ENCODE peak calls at places on chromosomes 7 and 10, in five cellular contexts. One of them, this sample, is unnamed.

GRCh38 chr7:143216151-143216550 is 5.7 kb upstream of the TAS2R40 start:
- DNase-seq in fibroblast of the aortic adventitia: peak; percentile 50
- DNase-seq in body of pancreas: no peak
- DNase-seq in AG04450: no peak
- DNase-seq in A549: no peak
- DNase-seq in this sample: no peak

GRCh38 chr10:122062831-122063674 is 74.1 kb downstream of the TACC2 start:
- DNase-seq in fibroblast of the aortic adventitia: peak; percentile 89
- DNase-seq in body of pancreas: peak; percentile 91
- DNase-seq in A549: peak; percentile 95
- DNase-seq in AG04450: peak; percentile 45
- DNase-seq in this sample: peak; percentile 68

GRCh38 chr10:129868470-129869035 is 95.5 kb downstream of the EBF3 start:
- DNase-seq in AG04450: no peak
- DNase-seq in A549: no peak
- DNase-seq in body of pancreas: no peak
- DNase-seq in fibroblast of the aortic adventitia: no peak
- DNase-seq in this sample: no peak

GRCh38 chr7:16419859-16420258 is 1.5 kb downstream of the CRPPA start:
- DNase-seq in A549: no peak
- DNase-seq in fibroblast of the aortic adventitia: no peak
- DNase-seq in body of pancreas: no peak
- DNase-seq in AG04450: no peak
- DNase-seq in this sample: no peak

GRCh38 chr10:132735923-132736391 is 50.0 kb downstream of the NKX6-2 start:
- DNase-seq in body of pancreas: no peak
- DNase-seq in A549: no peak
- DNase-seq in AG04450: no peak
- DNase-seq in fibroblast of the aortic adventitia: no peak
- DNase-seq in this sample: no peak

GRCh38 chr10:24897326-24897926 is 55.0 kb downstream of the PRTFDC1 start:
- DNase-seq in A549: peak; percentile 40
- DNase-seq in AG04450: no peak
- DNase-seq in body of pancreas: no peak
- DNase-seq in fibroblast of the aortic adventitia: peak; percentile 90
- DNase-seq in this sample: no peak

GRCh38 chr10:23968296-23968695 is 240.6 kb upstream of the KIAA1217 start:
- DNase-seq in fibroblast of the aortic adventitia: no peak
- DNase-seq in A549: no peak
- DNase-seq in body of pancreas: no peak
- DNase-seq in AG04450: no peak
- DNase-seq in this sample: no peak

GRCh38 chr10:6530211-6530840 is 49.8 kb downstream of the PRKCQ start:
- DNase-seq in fibroblast of the aortic adventitia: no peak
- DNase-seq in A549: no peak
- DNase-seq in AG04450: no peak
- DNase-seq in body of pancreas: peak; percentile 20
- DNase-seq in this sample: no peak

GRCh38 chr10:119496282-119496681 is 46.2 kb downstream of the RGS10 start:
- DNase-seq in AG04450: no peak
- DNase-seq in fibroblast of the aortic adventitia: no peak
- DNase-seq in body of pancreas: no peak
- DNase-seq in A549: no peak
- DNase-seq in this sample: no peak

GRCh38 chr10:29273478-29273877 is 15.4 kb upstream of the LYZL1 start:
- DNase-seq in fibroblast of the aortic adventitia: no peak
- DNase-seq in AG04450: no peak
- DNase-seq in body of pancreas: no peak
- DNase-seq in A549: no peak
- DNase-seq in this sample: no peak

GRCh38 chr10:80493482-80494021 is 39.4 kb downstream of the TSPAN14 start:
- DNase-seq in AG04450: no peak
- DNase-seq in A549: no peak
- DNase-seq in fibroblast of the aortic adventitia: peak; percentile 94
- DNase-seq in body of pancreas: no peak
- DNase-seq in this sample: peak; percentile 29

GRCh38 chr10:21502371-21502765 is 23.1 kb downstream of the SKIDA1 start:
- DNase-seq in AG04450: no peak
- DNase-seq in fibroblast of the aortic adventitia: no peak
- DNase-seq in A549: no peak
- DNase-seq in body of pancreas: no peak
- DNase-seq in this sample: no peak

GRCh38 chr10:21500578-21500910 is 24.9 kb downstream of the SKIDA1 start:
- DNase-seq in body of pancreas: no peak
- DNase-seq in fibroblast of the aortic adventitia: no peak
- DNase-seq in AG04450: no peak
- DNase-seq in A549: no peak
- DNase-seq in this sample: no peak

GRCh38 chr10:21501109-21501508 is 24.4 kb downstream of the SKIDA1 start:
- DNase-seq in fibroblast of the aortic adventitia: no peak
- DNase-seq in body of pancreas: no peak
- DNase-seq in AG04450: no peak
- DNase-seq in A549: no peak
- DNase-seq in this sample: no peak

GRCh38 chr10:21503580-21503979 is 21.9 kb downstream of the SKIDA1 start:
- DNase-seq in fibroblast of the aortic adventitia: no peak
- DNase-seq in body of pancreas: no peak
- DNase-seq in AG04450: no peak
- DNase-seq in A549: no peak
- DNase-seq in this sample: no peak

GRCh38 chr10:21501731-21502370 is 23.6 kb downstream of the SKIDA1 start:
- DNase-seq in AG04450: no peak
- DNase-seq in A549: no peak
- DNase-seq in body of pancreas: no peak
- DNase-seq in fibroblast of the aortic adventitia: no peak
- DNase-seq in this sample: no peak
- TF ChIP-seq CTCF in AG04450: no peak
- TF ChIP-seq CTCF in A549: no peak
- TF ChIP-seq CTCF in body of pancreas: no peak
- TF ChIP-seq CTCF in fibroblast of the aortic adventitia: no peak
- TF ChIP-seq CTCF in this sample: no peak

GRCh38 chr7:158772916-158773315 is 56.4 kb downstream of the ESYT2 start:
- DNase-seq in body of pancreas: no peak
- DNase-seq in AG04450: no peak
- DNase-seq in A549: no peak
- DNase-seq in fibroblast of the aortic adventitia: no peak
- DNase-seq in this sample: no peak
- TF ChIP-seq CTCF in body of pancreas: no peak
- TF ChIP-seq CTCF in AG04450: no peak
- TF ChIP-seq CTCF in A549: no peak
- TF ChIP-seq CTCF in fibroblast of the aortic adventitia: no peak
- TF ChIP-seq CTCF in this sample: no peak

GRCh38 chr10:126598009-126598408 is 72.5 kb downstream of the C10orf90 start:
- DNase-seq in A549: peak; percentile 63
- DNase-seq in body of pancreas: peak; percentile 91
- DNase-seq in fibroblast of the aortic adventitia: peak; percentile 47
- DNase-seq in AG04450: no peak
- DNase-seq in this sample: no peak
- TF ChIP-seq CTCF in A549: peak; percentile 48
- TF ChIP-seq CTCF in body of pancreas: peak; percentile 47
- TF ChIP-seq CTCF in fibroblast of the aortic adventitia: peak; percentile 64
- TF ChIP-seq CTCF in AG04450: peak; percentile 66
- TF ChIP-seq CTCF in this sample: peak; percentile 51

GRCh38 chr7:127588019-127588696 is at the start of gene ARF5:
- DNase-seq in AG04450: peak; percentile 33
- DNase-seq in fibroblast of the aortic adventitia: peak; percentile 73
- DNase-seq in A549: peak; percentile 82
- DNase-seq in body of pancreas: peak; percentile 94
- DNase-seq in this sample: peak; percentile 54

GRCh38 chr7:127587663-127588018 is 570 bp upstream of the ARF5 start:
- DNase-seq in AG04450: no peak
- DNase-seq in fibroblast of the aortic adventitia: no peak
- DNase-seq in body of pancreas: peak; percentile 67
- DNase-seq in A549: no peak
- DNase-seq in this sample: no peak

GRCh38 chr7:127591189-127591588 is 2.3 kb upstream of the FSCN3 start:
- DNase-seq in body of pancreas: no peak
- DNase-seq in A549: no peak
- DNase-seq in AG04450: no peak
- DNase-seq in fibroblast of the aortic adventitia: no peak
- DNase-seq in this sample: no peak

GRCh38 chr7:127589901-127590300 is 1.7 kb downstream of the ARF5 start:
- DNase-seq in AG04450: no peak
- DNase-seq in body of pancreas: no peak
- DNase-seq in fibroblast of the aortic adventitia: no peak
- DNase-seq in A549: no peak
- DNase-seq in this sample: no peak

GRCh38 chr7:127588697-127589482 is 679 bp downstream of the ARF5 start:
- DNase-seq in A549: peak; percentile 80
- DNase-seq in fibroblast of the aortic adventitia: peak; percentile 51
- DNase-seq in body of pancreas: peak; percentile 90
- DNase-seq in AG04450: peak; percentile 20
- DNase-seq in this sample: peak; percentile 20
- TF ChIP-seq CTCF in A549: peak; percentile 65
- TF ChIP-seq CTCF in fibroblast of the aortic adventitia: peak; percentile 59
- TF ChIP-seq CTCF in body of pancreas: no peak
- TF ChIP-seq CTCF in AG04450: peak; percentile 75
- TF ChIP-seq CTCF in this sample: peak; percentile 64

DNA sequence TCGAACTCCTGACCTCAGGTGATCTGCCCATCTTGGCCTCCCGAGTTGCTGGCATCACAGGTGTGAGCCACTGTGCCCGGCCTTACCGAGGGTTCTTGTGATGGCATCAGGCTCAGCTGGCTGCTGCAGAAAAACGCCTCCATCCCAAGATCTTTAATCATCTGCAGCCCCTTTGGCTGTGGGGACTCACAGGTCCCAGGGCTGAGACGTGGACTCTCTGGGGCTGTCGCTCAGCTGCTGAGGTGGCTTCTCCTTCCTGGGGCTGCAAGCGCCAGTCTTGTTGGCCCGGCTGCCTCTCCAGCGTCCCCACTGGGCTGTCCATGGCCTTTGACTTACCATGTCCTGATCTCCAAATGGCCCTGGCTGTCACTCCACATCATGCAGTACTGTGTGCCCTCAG is 20.0 kb downstream of the AMZ1 start:
- DNase-seq in body of pancreas: no peak
- DNase-seq in A549: no peak
- DNase-seq in AG04450: no peak
- DNase-seq in fibroblast of the aortic adventitia: no peak
- DNase-seq in this sample: no peak
- TF ChIP-seq CTCF in body of pancreas: no peak
- TF ChIP-seq CTCF in A549: no peak
- TF ChIP-seq CTCF in AG04450: no peak
- TF ChIP-seq CTCF in fibroblast of the aortic adventitia: no peak
- TF ChIP-seq CTCF in this sample: no peak

GRCh38 chr7:29839302-29839701 is 33.0 kb downstream of the WIPF3 start:
- DNase-seq in fibroblast of the aortic adventitia: peak; percentile 80
- DNase-seq in AG04450: peak; percentile 32
- DNase-seq in body of pancreas: peak; percentile 34
- DNase-seq in A549: peak; percentile 16
- DNase-seq in this sample: peak; percentile 14
- TF ChIP-seq CTCF in fibroblast of the aortic adventitia: no peak
- TF ChIP-seq CTCF in AG04450: no peak
- TF ChIP-seq CTCF in body of pancreas: no peak
- TF ChIP-seq CTCF in A549: no peak
- TF ChIP-seq CTCF in this sample: peak; percentile 2

GRCh38 chr7:158495780-158496179 is 91.8 kb downstream of the PTPRN2 start:
- DNase-seq in body of pancreas: peak; percentile 53
- DNase-seq in AG04450: no peak
- DNase-seq in fibroblast of the aortic adventitia: no peak
- DNase-seq in A549: peak; percentile 45
- DNase-seq in this sample: no peak
- TF ChIP-seq CTCF in body of pancreas: no peak
- TF ChIP-seq CTCF in AG04450: no peak
- TF ChIP-seq CTCF in fibroblast of the aortic adventitia: no peak
- TF ChIP-seq CTCF in A549: peak; percentile 15
- TF ChIP-seq CTCF in this sample: no peak

GRCh38 chr10:63671317-63671937 is 150.2 kb downstream of the REEP3 start:
- DNase-seq in fibroblast of the aortic adventitia: peak; percentile 82
- DNase-seq in AG04450: peak; percentile 55
- DNase-seq in A549: no peak
- DNase-seq in body of pancreas: no peak
- DNase-seq in this sample: peak; percentile 86
- TF ChIP-seq CTCF in fibroblast of the aortic adventitia: no peak
- TF ChIP-seq CTCF in AG04450: no peak
- TF ChIP-seq CTCF in A549: no peak
- TF ChIP-seq CTCF in body of pancreas: no peak
- TF ChIP-seq CTCF in this sample: no peak

GRCh38 chr7:41886906-41887311 is 184.0 kb upstream of the INHBA start:
- DNase-seq in fibroblast of the aortic adventitia: peak; percentile 98
- DNase-seq in AG04450: peak; percentile 88
- DNase-seq in A549: no peak
- DNase-seq in body of pancreas: peak; percentile 16
- DNase-seq in this sample: peak; percentile 83
- TF ChIP-seq CTCF in fibroblast of the aortic adventitia: peak; percentile 69
- TF ChIP-seq CTCF in AG04450: peak; percentile 61
- TF ChIP-seq CTCF in A549: no peak
- TF ChIP-seq CTCF in body of pancreas: no peak
- TF ChIP-seq CTCF in this sample: peak; percentile 37

GRCh38 chr10:91220194-91220953 is at the start of gene PCGF5:
- DNase-seq in body of pancreas: peak; percentile 94
- DNase-seq in AG04450: peak; percentile 48
- DNase-seq in A549: peak; percentile 80
- DNase-seq in fibroblast of the aortic adventitia: peak; percentile 76
- DNase-seq in this sample: peak; percentile 75
- TF ChIP-seq CTCF in body of pancreas: no peak
- TF ChIP-seq CTCF in AG04450: peak; percentile 24
- TF ChIP-seq CTCF in A549: peak; percentile 21
- TF ChIP-seq CTCF in fibroblast of the aortic adventitia: peak; percentile 20
- TF ChIP-seq CTCF in this sample: no peak